ENCODE peak calls at places on chromosome 21, in six cellular contexts. S, C, U, K, H and Y are unnamed samples.

GRCh38 chr21:26473471-26473870 is 99.6 kb downstream of the CYYR1 start:
- DNase-seq in S (no peak), U (no peak), K (no peak), C (no peak), H (no peak), Y (no peak)

GRCh38 chr21:29470397-29470796 is 171.7 kb downstream of the BACH1 start:
- DNase-seq in S (no peak), U (no peak), C (no peak), K (no peak), H (no peak), Y (no peak)

GRCh38 chr21:26366781-26367180 is 196.2 kb upstream of the APP start:
- DNase-seq in U (no peak), K (no peak), H (no peak), S (no peak), C (no peak), Y (no peak)

GRCh38 chr21:19420607-19421006 is 1017.0 kb upstream of the TMPRSS15 start:
- DNase-seq in U (no peak), H (no peak), S (no peak), C (no peak), K (no peak), Y (no peak)

GRCh38 chr21:23951251-23951650 is 1656.0 kb downstream of the MRPL39 start:
- DNase-seq in U (peak), S (no peak), H (no peak), K (no peak), C (no peak), Y (no peak)

GRCh38 chr21:17467392-17467791 is 45.5 kb upstream of the CXADR start:
- DNase-seq in C (no peak), H (no peak), U (no peak), S (no peak), K (no peak), Y (no peak)

GRCh38 chr21:37594472-37594951 is 227.9 kb downstream of the DYRK1A start:
- DNase-seq in K (no peak), S (no peak), C (no peak), U (no peak), H (no peak), Y (no peak)

GRCh38 chr21:34669149-34669879 is 520 bp downstream of the CLIC6 start:
- DNase-seq in U (no peak), S (peak), C (no peak), H (peak), K (peak), Y (no peak)

GRCh38 chr21:20463362-20463761 is 534.8 kb upstream of the NCAM2 start:
- DNase-seq in S (no peak), U (no peak), C (no peak), K (no peak), H (no peak), Y (no peak)

GRCh38 chr21:27823652-27824201 is 856.8 kb upstream of the ADAMTS5 start:
- DNase-seq in H (no peak), U (no peak), C (no peak), S (no peak), K (no peak), Y (no peak)

GRCh38 chr21:29256125-29256895 is 42.4 kb upstream of the BACH1 start:
- DNase-seq in C (no peak), U (peak), H (no peak), S (no peak), K (no peak), Y (no peak)

DNA sequence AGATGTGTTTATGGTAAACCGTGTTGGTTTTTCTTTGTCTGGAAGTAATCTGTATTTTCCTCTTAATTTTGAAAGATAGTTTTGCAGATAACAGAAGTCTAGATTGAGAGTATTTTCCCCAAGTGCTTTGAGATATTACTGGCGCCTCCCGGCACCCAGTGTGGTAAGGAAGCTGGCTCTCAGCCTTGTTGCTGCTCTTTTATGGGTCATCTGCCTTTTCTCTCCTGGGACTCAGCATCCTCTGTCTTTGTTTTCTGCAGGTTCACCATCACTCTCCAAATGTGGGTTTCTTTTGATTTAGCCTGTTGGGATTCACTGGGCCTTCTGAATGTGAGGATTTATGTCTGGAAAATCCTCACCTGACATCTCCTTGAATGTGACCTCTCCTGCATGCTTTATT is 37.4 kb downstream of the POFUT2 start:
- DNase-seq in S (no peak), U (no peak), C (no peak), H (no peak), K (no peak), Y (no peak)
- TF ChIP-seq CTCF in S (no peak), U (no peak), C (no peak), H (no peak), K (no peak), Y (no peak)

DNA sequence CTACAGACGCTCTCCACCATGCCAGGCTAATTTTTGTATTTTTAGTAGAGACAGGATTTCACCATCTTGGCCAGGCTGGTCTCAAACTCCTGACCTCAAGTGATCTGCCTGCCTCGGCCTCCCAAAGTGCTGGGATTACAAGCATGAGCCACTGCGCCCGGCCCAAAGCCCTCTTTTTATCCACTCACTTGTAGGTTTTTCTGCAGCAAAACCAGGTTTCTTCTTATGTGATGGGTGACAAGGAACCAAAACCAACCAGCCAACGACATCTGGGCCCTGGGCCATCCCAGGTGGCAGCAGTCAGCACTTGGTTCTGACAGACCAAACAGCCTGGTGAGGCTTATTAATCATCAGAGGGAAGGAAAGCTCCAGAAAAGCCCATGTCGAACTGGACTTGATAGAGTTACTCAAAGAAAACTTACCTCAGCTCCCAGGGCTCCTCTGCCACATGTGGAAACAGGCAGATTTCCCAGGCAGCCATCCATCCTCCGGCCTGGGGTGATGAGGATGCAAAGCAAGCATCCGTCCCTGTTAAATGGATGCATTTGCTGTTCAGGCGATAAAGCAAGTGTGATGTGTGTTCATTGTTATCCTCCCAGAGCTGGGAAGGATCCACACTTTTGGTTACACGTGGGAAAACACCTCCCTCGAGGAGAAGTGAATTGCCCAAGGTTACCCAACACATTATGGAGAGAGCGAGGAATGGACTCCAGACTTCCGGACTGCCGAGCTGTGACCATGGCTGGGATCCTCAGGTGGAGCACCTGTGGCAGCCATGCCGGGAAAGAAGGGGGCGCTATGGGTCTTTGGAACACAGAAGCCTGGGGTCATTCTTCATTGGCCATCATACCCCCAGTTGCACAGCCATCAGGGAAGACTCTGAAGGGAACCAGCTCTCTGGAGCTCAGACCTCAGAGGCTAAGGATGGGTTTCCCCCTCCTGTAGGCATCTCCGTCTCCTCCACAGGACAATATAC is 118.8 kb downstream of the HUNK start:
- DNase-seq in H (no peak), C (no peak), U (peak), K (no peak), S (no peak), Y (no peak)
- TF ChIP-seq CTCF in H (no peak), C (no peak), U (no peak), K (peak), S (no peak), Y (no peak)

GRCh38 chr21:31558839-31559367 is 100.6 kb upstream of the SOD1 start:
- DNase-seq in C (peak), U (peak), H (peak), K (peak), S (peak), Y (no peak)
- TF ChIP-seq CTCF in C (no peak), U (peak), H (no peak), K (no peak), S (no peak), Y (no peak)

GRCh38 chr21:40680311-40680710 is 166.6 kb downstream of the DSCAM start:
- DNase-seq in S (no peak), K (no peak), C (no peak), U (no peak), H (no peak), Y (no peak)
- TF ChIP-seq CTCF in S (no peak), K (no peak), C (no peak), U (no peak), H (no peak), Y (no peak)

GRCh38 chr21:42360317-42360716 is 6.0 kb downstream of the TFF1 start:
- DNase-seq in C (no peak), H (no peak), K (no peak), U (no peak), S (no peak), Y (no peak)
- TF ChIP-seq CTCF in C (no peak), H (peak), K (peak), U (no peak), S (no peak), Y (no peak)